ENCODE peak calls at places on chromosomes 7 and 10, in seven cellular contexts. T is pancreas, U is A549, H is caudate nucleus, Y is HCT116, K is uterus, G is testis. V is an unnamed sample.
A peak's percentile ranks its signal among the peaks of the same experiment; 100 is the strongest.

GRCh38 chr10:3330687-3331086 is 158.1 kb upstream of the PITRM1 start:
- DNase-seq in T (no peak), U (no peak), H (no peak), Y (no peak), K (no peak), G (no peak), V (peak; percentile 60)

GRCh38 chr10:17423641-17424186 is 30.7 kb downstream of the ST8SIA6 start:
- DNase-seq in T (no peak), U (no peak), H (no peak), Y (no peak), K (no peak), G (no peak), V (no peak)

GRCh38 chr7:95046494-95047240 is 139.3 kb downstream of the PPP1R9A start:
- DNase-seq in T (no peak), U (no peak), H (no peak), Y (no peak), K (no peak), G (peak; percentile 38), V (no peak)

GRCh38 chr10:62632071-62632809 is 172.3 kb upstream of the ADO start:
- DNase-seq in T (no peak), U (no peak), H (no peak), Y (no peak), K (no peak), G (peak; percentile 19), V (no peak)

GRCh38 chr10:108970016-108970415 is 953.3 kb downstream of the XPNPEP1 start:
- DNase-seq in T (no peak), U (no peak), H (no peak), Y (no peak), K (no peak), G (peak; percentile 21), V (no peak)

GRCh38 chr7:111238891-111239290 is 148.0 kb downstream of the LRRN3 start:
- DNase-seq in T (no peak), U (no peak), H (no peak), Y (no peak), K (no peak), G (no peak), V (no peak)

GRCh38 chr7:113268757-113269156 is 150.4 kb upstream of the SMIM30 start:
- DNase-seq in T (no peak), U (no peak), H (no peak), Y (no peak), K (no peak), G (no peak), V (no peak)

GRCh38 chr10:60883187-60883586 is 60.8 kb downstream of the RHOBTB1 start:
- DNase-seq in T (peak; percentile 17), U (peak; percentile 21), H (no peak), Y (peak; percentile 8), K (no peak), G (peak; percentile 89), V (no peak)

GRCh38 chr7:56083150-56083785 is 9.5 kb downstream of the PHKG1 start:
- DNase-seq in T (peak; percentile 26), U (no peak), H (no peak), Y (no peak), K (no peak), G (peak; percentile 83), V (no peak)

GRCh38 chr7:99092064-99092720 is 51.7 kb downstream of the SMURF1 start:
- DNase-seq in T (peak; percentile 75), U (no peak), H (no peak), Y (no peak), K (no peak), G (no peak), V (no peak)

GRCh38 chr10:103925591-103925990 is 7.6 kb upstream of the STN1 start:
- DNase-seq in T (no peak), U (no peak), H (no peak), Y (no peak), K (no peak), G (no peak), V (no peak)

GRCh38 chr10:112852308-112852707 is 97.7 kb upstream of the TCF7L2 start:
- DNase-seq in T (no peak), U (no peak), H (no peak), Y (no peak), K (no peak), G (peak; percentile 23), V (no peak)

GRCh38 chr7:134547738-134548054 is 1.2 kb upstream of the AKR1B15 start:
- DNase-seq in T (peak; percentile 64), U (peak; percentile 97), H (no peak), Y (no peak), K (peak; percentile 64), G (peak; percentile 84), V (no peak)

GRCh38 chr7:138154646-138155045 is 78.4 kb downstream of the AKR1D1 start:
- DNase-seq in T (no peak), U (no peak), H (no peak), Y (no peak), K (no peak), G (no peak), V (no peak)

GRCh38 chr10:17217661-17218306 is 10.3 kb upstream of the VIM start:
- DNase-seq in T (no peak), U (no peak), H (no peak), Y (no peak), K (no peak), G (no peak), V (no peak)

GRCh38 chr10:51386248-51386885 is 312.1 kb downstream of the PRKG1 start:
- DNase-seq in T (no peak), U (no peak), H (no peak), Y (no peak), K (no peak), G (no peak), V (no peak)

GRCh38 chr10:79127151-79127961 is 58.6 kb downstream of the ZMIZ1 start:
- DNase-seq in T (peak; percentile 96), U (peak; percentile 98), H (no peak), Y (peak; percentile 56), K (peak; percentile 70), G (peak; percentile 64), V (no peak)

GRCh38 chr7:44083796-44084195 is 1.5 kb upstream of the POLM start:
- DNase-seq in T (no peak), U (no peak), H (no peak), Y (no peak), K (no peak), G (no peak), V (no peak)

GRCh38 chr10:110870823-110871235 is 899 bp upstream of the PDCD4 start:
- DNase-seq in T (peak; percentile 46), U (no peak), H (no peak), Y (no peak), K (no peak), G (peak; percentile 52), V (no peak)

GRCh38 chr10:110016037-110016436 is 8.3 kb downstream of the ADD3 start:
- DNase-seq in T (no peak), U (peak; percentile 8), H (no peak), Y (no peak), K (no peak), G (peak; percentile 18), V (no peak)

GRCh38 chr10:107971411-107971810 is 806.9 kb upstream of the SORCS1 start:
- DNase-seq in T (no peak), U (no peak), H (no peak), Y (no peak), K (no peak), G (no peak), V (peak; percentile 16)

GRCh38 chr7:35015346-35015859 is 21.9 kb downstream of the DPY19L1 start:
- DNase-seq in T (no peak), U (no peak), H (no peak), Y (no peak), K (no peak), G (no peak), V (no peak)

GRCh38 chr7:8751557-8752231 is 318.3 kb downstream of the NXPH1 start:
- DNase-seq in T (no peak), U (no peak), H (no peak), Y (no peak), K (no peak), G (no peak), V (no peak)

GRCh38 chr7:2138146-2138765 is 94.5 kb downstream of the MAD1L1 start:
- DNase-seq in T (no peak), U (no peak), H (no peak), Y (no peak), K (no peak), G (no peak), V (no peak)

GRCh38 chr7:135335628-135336139 is 102.0 kb downstream of the STRA8 start:
- DNase-seq in T (peak; percentile 74), U (peak; percentile 69), H (no peak), Y (peak; percentile 66), K (peak; percentile 41), G (peak; percentile 58), V (peak; percentile 98)

DNA sequence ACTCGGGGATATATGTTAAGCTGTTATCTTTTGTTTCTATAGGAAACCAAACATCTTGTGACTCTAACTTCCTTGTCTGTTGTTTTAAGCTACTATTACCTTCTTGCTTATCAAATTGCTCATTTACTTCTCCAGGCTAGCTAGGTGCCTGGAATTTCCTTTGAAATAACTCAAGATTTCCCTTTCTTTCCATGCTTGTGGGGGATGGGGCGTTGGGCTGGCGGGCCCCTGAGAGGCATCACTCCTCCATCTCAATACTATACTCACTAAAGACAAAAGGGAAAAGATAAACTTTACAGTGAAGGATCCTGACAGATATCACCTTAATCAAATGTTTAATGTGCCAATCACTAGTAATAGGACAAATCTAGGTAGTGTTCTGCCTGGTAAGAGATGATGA is 34.7 kb upstream of the MYO3A start:
- DNase-seq in T (no peak), U (no peak), H (no peak), Y (no peak), K (no peak), G (no peak), V (no peak)
- H3K27ac ChIP-seq in T (no peak overlapping the region), U (no peak overlapping the region), H (no peak overlapping the region), Y (no peak overlapping the region), K (no peak overlapping the region), G (no peak overlapping the region), V (no peak overlapping the region)

GRCh38 chr10:73591578-73591902 is 398 bp upstream of the USP54 start:
- DNase-seq in T (no peak), U (no peak), H (no peak), Y (no peak), K (no peak), G (no peak), V (no peak)
- H3K27ac ChIP-seq in T (no peak overlapping the region), U (peak overlapping the region; percentile 71), H (peak overlapping the region; percentile 97), Y (peak overlapping the region; percentile 14), K (peak overlapping the region; percentile 76), G (peak overlapping the region; percentile 65), V (peak overlapping the region; percentile 92)

DNA sequence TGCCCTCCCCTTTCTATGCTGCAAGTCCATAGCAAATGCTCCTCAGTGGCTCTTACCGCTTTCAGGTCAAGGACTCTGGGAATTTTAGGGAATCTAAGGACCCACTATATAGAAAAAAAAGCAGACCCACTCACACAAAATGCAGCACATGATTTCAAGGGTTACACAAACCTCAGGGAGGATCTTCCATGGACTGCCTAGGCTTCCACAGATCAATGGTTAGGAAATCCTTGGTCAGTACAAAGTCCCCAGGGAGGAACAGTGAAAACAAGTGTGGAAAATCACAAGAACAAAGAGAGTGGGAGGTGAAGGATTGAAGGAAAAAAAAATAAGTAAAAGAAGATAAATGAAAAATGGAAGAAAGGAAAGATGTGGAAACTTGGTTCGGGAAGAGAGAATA is 188.4 kb downstream of the AHR start:
- DNase-seq in T (no peak), U (no peak), H (no peak), Y (no peak), K (no peak), G (no peak), V (no peak)
- H3K27ac ChIP-seq in T (no peak overlapping the region), U (no peak overlapping the region), H (no peak overlapping the region), Y (no peak overlapping the region), K (no peak overlapping the region), G (no peak overlapping the region), V (no peak overlapping the region)

GRCh38 chr10:75712241-75712880 is 280.9 kb downstream of the LRMDA start:
- DNase-seq in T (no peak), U (no peak), H (no peak), Y (no peak), K (no peak), G (no peak), V (no peak)
- H3K27ac ChIP-seq in T (no peak overlapping the region), U (no peak overlapping the region), H (peak overlapping the region; percentile 86), Y (no peak overlapping the region), K (no peak overlapping the region), G (no peak overlapping the region), V (no peak overlapping the region)

V was measured in epithelial cell of prostate.